ENCODE peak calls at places on chromosomes 16 and 17, in nine cellular contexts. One of them, this sample, is unnamed.

GRCh38 chr17:55284001-55284884 is 19.5 kb downstream of the HLF start:
- DNase-seq in left lung: no peak
- DNase-seq in lower lobe of right lung: no peak
- DNase-seq in RWPE2: no peak
- DNase-seq in mammary epithelial cell: no peak
- DNase-seq in AG04450: no peak
- DNase-seq in IMR-90: no peak
- DNase-seq in esophagus squamous epithelium: no peak
- DNase-seq in right lobe of liver: no peak
- DNase-seq in this sample: no peak

GRCh38 chr16:57863434-57864160 is 61.3 kb upstream of the KIFC3 start:
- DNase-seq in AG04450: peak; percentile 45
- DNase-seq in left lung: no peak
- DNase-seq in mammary epithelial cell: peak; percentile 45
- DNase-seq in IMR-90: peak; percentile 79
- DNase-seq in right lobe of liver: peak; percentile 69
- DNase-seq in RWPE2: no peak
- DNase-seq in esophagus squamous epithelium: no peak
- DNase-seq in lower lobe of right lung: peak; percentile 60
- DNase-seq in this sample: no peak

GRCh38 chr16:14007460-14007859 is 63.7 kb upstream of the MRTFB start:
- DNase-seq in right lobe of liver: no peak
- DNase-seq in esophagus squamous epithelium: no peak
- DNase-seq in RWPE2: no peak
- DNase-seq in AG04450: no peak
- DNase-seq in lower lobe of right lung: no peak
- DNase-seq in left lung: no peak
- DNase-seq in IMR-90: peak; percentile 92
- DNase-seq in mammary epithelial cell: peak; percentile 67
- DNase-seq in this sample: no peak

GRCh38 chr16:69595127-69596036 is 29.6 kb downstream of the NFAT5 start:
- DNase-seq in mammary epithelial cell: peak; percentile 62
- DNase-seq in lower lobe of right lung: no peak
- DNase-seq in left lung: no peak
- DNase-seq in AG04450: no peak
- DNase-seq in RWPE2: no peak
- DNase-seq in IMR-90: peak; percentile 76
- DNase-seq in esophagus squamous epithelium: no peak
- DNase-seq in right lobe of liver: no peak
- DNase-seq in this sample: no peak

GRCh38 chr16:86406056-86406455 is 104.3 kb upstream of the FOXF1 start:
- DNase-seq in esophagus squamous epithelium: no peak
- DNase-seq in right lobe of liver: no peak
- DNase-seq in AG04450: no peak
- DNase-seq in IMR-90: peak; percentile 47
- DNase-seq in mammary epithelial cell: no peak
- DNase-seq in lower lobe of right lung: no peak
- DNase-seq in RWPE2: no peak
- DNase-seq in left lung: no peak
- DNase-seq in this sample: no peak

GRCh38 chr17:4241535-4241934 is 22.2 kb downstream of the ANKFY1 start:
- DNase-seq in RWPE2: no peak
- DNase-seq in esophagus squamous epithelium: no peak
- DNase-seq in left lung: no peak
- DNase-seq in right lobe of liver: no peak
- DNase-seq in IMR-90: no peak
- DNase-seq in lower lobe of right lung: no peak
- DNase-seq in mammary epithelial cell: no peak
- DNase-seq in AG04450: no peak
- DNase-seq in this sample: no peak

GRCh38 chr17:15966879-15967248 is 21.9 kb downstream of the ADORA2B start:
- DNase-seq in lower lobe of right lung: peak; percentile 79
- DNase-seq in left lung: peak; percentile 86
- DNase-seq in mammary epithelial cell: no peak
- DNase-seq in IMR-90: no peak
- DNase-seq in AG04450: no peak
- DNase-seq in right lobe of liver: no peak
- DNase-seq in esophagus squamous epithelium: no peak
- DNase-seq in RWPE2: no peak
- DNase-seq in this sample: no peak

GRCh38 chr16:10668322-10669045 is 26.2 kb downstream of the TEKT5 start:
- DNase-seq in left lung: no peak
- DNase-seq in right lobe of liver: no peak
- DNase-seq in mammary epithelial cell: no peak
- DNase-seq in AG04450: no peak
- DNase-seq in lower lobe of right lung: no peak
- DNase-seq in IMR-90: peak; percentile 10
- DNase-seq in RWPE2: no peak
- DNase-seq in esophagus squamous epithelium: no peak
- DNase-seq in this sample: no peak

GRCh38 chr17:22278302-22279275 is 586.3 kb downstream of the KCNJ18 start:
- DNase-seq in mammary epithelial cell: no peak
- DNase-seq in esophagus squamous epithelium: no peak
- DNase-seq in left lung: no peak
- DNase-seq in lower lobe of right lung: no peak
- DNase-seq in IMR-90: no peak
- DNase-seq in RWPE2: no peak
- DNase-seq in AG04450: no peak
- DNase-seq in right lobe of liver: peak; percentile 35
- DNase-seq in this sample: no peak

GRCh38 chr17:5558815-5559785 is 25.2 kb downstream of the NLRP1 start:
- DNase-seq in lower lobe of right lung: no peak
- DNase-seq in left lung: no peak
- DNase-seq in IMR-90: no peak
- DNase-seq in right lobe of liver: no peak
- DNase-seq in mammary epithelial cell: no peak
- DNase-seq in RWPE2: no peak
- DNase-seq in AG04450: no peak
- DNase-seq in esophagus squamous epithelium: no peak
- DNase-seq in this sample: no peak

GRCh38 chr17:556431-556995 is 158.1 kb downstream of the VPS53 start:
- DNase-seq in lower lobe of right lung: no peak
- DNase-seq in esophagus squamous epithelium: no peak
- DNase-seq in RWPE2: no peak
- DNase-seq in IMR-90: no peak
- DNase-seq in right lobe of liver: no peak
- DNase-seq in left lung: no peak
- DNase-seq in mammary epithelial cell: no peak
- DNase-seq in AG04450: no peak
- DNase-seq in this sample: no peak

GRCh38 chr17:41555105-41555887 is 16.6 kb downstream of the KRT9 start:
- DNase-seq in IMR-90: no peak
- DNase-seq in left lung: no peak
- DNase-seq in mammary epithelial cell: no peak
- DNase-seq in esophagus squamous epithelium: no peak
- DNase-seq in right lobe of liver: no peak
- DNase-seq in RWPE2: no peak
- DNase-seq in AG04450: no peak
- DNase-seq in lower lobe of right lung: no peak
- DNase-seq in this sample: no peak

GRCh38 chr17:34902761-34903325 is 58.4 kb downstream of the CCT6B start:
- DNase-seq in left lung: no peak
- DNase-seq in AG04450: no peak
- DNase-seq in mammary epithelial cell: no peak
- DNase-seq in RWPE2: no peak
- DNase-seq in lower lobe of right lung: no peak
- DNase-seq in right lobe of liver: no peak
- DNase-seq in esophagus squamous epithelium: no peak
- DNase-seq in IMR-90: no peak
- DNase-seq in this sample: no peak

GRCh38 chr17:76612977-76613851 is 27.6 kb upstream of the ST6GALNAC2 start:
- DNase-seq in AG04450: no peak
- DNase-seq in mammary epithelial cell: peak; percentile 72
- DNase-seq in IMR-90: no peak
- DNase-seq in right lobe of liver: no peak
- DNase-seq in lower lobe of right lung: no peak
- DNase-seq in left lung: no peak
- DNase-seq in esophagus squamous epithelium: no peak
- DNase-seq in RWPE2: no peak
- DNase-seq in this sample: no peak

DNA sequence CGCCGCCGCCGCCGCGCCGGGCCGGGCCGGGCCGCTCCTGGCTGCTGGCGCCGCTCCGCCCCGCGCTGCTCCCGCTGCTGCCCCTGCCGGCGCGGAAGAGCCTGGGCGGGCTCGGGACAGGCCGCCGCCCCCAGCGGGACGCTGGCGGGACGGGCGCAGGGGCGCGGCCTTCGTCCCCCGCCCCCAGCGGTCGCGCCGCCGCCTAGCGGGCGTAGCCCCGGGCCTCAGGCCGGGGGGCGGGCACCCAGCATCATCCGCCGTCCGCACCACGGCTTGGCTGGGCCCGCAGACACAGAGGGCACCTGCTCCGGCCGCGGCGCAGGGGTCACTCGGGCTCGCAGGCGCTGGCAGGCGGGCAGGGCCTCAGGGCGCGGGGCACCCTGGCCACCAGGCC is at the start of gene AMFR:
- DNase-seq in esophagus squamous epithelium: no peak
- DNase-seq in right lobe of liver: peak; percentile 85
- DNase-seq in mammary epithelial cell: peak; percentile 72
- DNase-seq in AG04450: peak; percentile 36
- DNase-seq in IMR-90: peak; percentile 80
- DNase-seq in lower lobe of right lung: peak; percentile 78
- DNase-seq in left lung: peak; percentile 92
- DNase-seq in RWPE2: no peak
- DNase-seq in this sample: peak; percentile 68
- H3K27ac ChIP-seq in esophagus squamous epithelium: peak within 1 kb of the TSS; percentile 86
- H3K27ac ChIP-seq in right lobe of liver: peak within 1 kb of the TSS; percentile 70
- H3K27ac ChIP-seq in mammary epithelial cell: peak within 1 kb of the TSS; percentile 74
- H3K27ac ChIP-seq in AG04450: no peak within 1 kb of the TSS
- H3K27ac ChIP-seq in IMR-90: peak within 1 kb of the TSS; percentile 84
- H3K27ac ChIP-seq in lower lobe of right lung: peak within 1 kb of the TSS; percentile 87
- H3K27ac ChIP-seq in left lung: peak within 1 kb of the TSS; percentile 70
- H3K27ac ChIP-seq in RWPE2: peak within 1 kb of the TSS; percentile 53
- H3K27ac ChIP-seq in this sample: no peak within 1 kb of the TSS

DNA sequence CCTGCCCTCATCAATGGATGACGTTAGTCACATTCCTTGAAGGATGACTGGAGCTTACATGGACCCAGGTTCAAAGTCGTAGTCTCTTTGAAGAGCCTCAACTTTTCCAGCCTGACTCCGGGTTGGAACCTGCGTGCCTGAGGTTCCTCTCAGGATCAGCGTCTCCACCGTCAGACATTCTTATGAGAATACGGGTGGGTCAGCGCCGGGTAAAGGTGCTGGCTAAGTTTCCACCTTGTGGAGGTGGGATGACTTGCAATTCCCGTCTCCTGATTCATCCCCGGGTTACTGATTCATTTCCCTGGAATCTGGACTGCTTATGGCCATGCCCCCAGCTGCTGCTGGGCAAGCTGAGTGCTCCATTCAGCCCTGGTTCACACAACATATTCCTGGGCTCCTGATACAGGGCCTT is 38.9 kb upstream of the CMIP start:
- DNase-seq in left lung: no peak
- DNase-seq in RWPE2: peak; percentile 92
- DNase-seq in esophagus squamous epithelium: no peak
- DNase-seq in mammary epithelial cell: peak; percentile 98
- DNase-seq in IMR-90: peak; percentile 92
- DNase-seq in lower lobe of right lung: no peak
- DNase-seq in right lobe of liver: no peak
- DNase-seq in AG04450: peak; percentile 74
- DNase-seq in this sample: no peak
- TF ChIP-seq CTCF in left lung: no peak
- TF ChIP-seq CTCF in RWPE2: peak; percentile 33
- TF ChIP-seq CTCF in esophagus squamous epithelium: no peak
- TF ChIP-seq CTCF in mammary epithelial cell: peak; percentile 39
- TF ChIP-seq CTCF in IMR-90: peak; percentile 5
- TF ChIP-seq CTCF in lower lobe of right lung: no peak
- TF ChIP-seq CTCF in right lobe of liver: no peak
- TF ChIP-seq CTCF in AG04450: peak; percentile 34
- TF ChIP-seq CTCF in this sample: no peak

DNA sequence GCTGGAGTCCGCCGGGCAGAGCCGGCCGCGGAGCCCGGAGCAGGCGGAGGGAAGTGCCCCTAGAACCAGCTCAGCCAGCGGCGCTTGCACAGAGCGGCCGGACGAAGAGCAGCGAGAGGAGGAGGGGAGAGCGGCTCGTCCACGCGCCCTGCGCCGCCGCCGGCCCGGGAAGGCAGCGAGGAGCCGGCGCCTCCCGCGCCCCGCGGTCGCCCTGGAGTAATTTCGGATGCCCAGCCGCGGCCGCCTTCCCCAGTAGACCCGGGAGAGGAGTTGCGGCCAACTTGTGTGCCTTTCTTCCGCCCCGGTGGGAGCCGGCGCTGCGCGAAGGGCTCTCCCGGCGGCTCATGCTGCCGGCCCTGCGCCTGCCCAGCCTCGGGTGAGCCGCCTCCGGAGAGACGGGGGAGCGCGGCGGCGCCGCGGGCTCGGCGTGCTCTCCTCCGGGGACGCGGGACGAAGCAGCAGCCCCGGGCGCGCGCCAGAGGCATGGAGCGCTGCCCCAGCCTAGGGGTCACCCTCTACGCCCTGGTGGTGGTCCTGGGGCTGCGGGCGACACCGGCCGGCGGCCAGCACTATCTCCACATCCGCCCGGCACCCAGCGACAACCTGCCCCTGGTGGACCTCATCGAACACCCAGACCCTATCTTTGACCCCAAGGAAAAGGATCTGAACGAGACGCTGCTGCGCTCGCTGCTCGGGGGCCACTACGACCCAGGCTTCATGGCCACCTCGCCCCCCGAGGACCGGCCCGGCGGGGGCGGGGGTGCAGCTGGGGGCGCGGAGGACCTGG is 435 bp downstream of the NOG start:
- DNase-seq in lower lobe of right lung: peak; percentile 78
- DNase-seq in IMR-90: peak; percentile 71
- DNase-seq in right lobe of liver: peak; percentile 77
- DNase-seq in AG04450: no peak
- DNase-seq in mammary epithelial cell: peak; percentile 79
- DNase-seq in esophagus squamous epithelium: no peak
- DNase-seq in left lung: peak; percentile 91
- DNase-seq in RWPE2: peak; percentile 81
- DNase-seq in this sample: peak; percentile 20
- H3K27me3 ChIP-seq in lower lobe of right lung: peaks cover 66% of the 10 kb centered on the region
- H3K27me3 ChIP-seq in IMR-90: peaks cover 21% of the 10 kb centered on the region
- H3K27me3 ChIP-seq in right lobe of liver: peaks cover 17% of the 10 kb centered on the region
- H3K27me3 ChIP-seq in AG04450: peaks cover 30% of the 10 kb centered on the region
- H3K27me3 ChIP-seq in mammary epithelial cell: no peaks in the 10 kb centered on the region
- H3K27me3 ChIP-seq in esophagus squamous epithelium: peaks cover 13% of the 10 kb centered on the region
- H3K27me3 ChIP-seq in left lung: peaks cover 96% of the 10 kb centered on the region
- H3K27me3 ChIP-seq in RWPE2: peaks cover 26% of the 10 kb centered on the region
- H3K27me3 ChIP-seq in this sample: peaks cover 19% of the 10 kb centered on the region

DNA sequence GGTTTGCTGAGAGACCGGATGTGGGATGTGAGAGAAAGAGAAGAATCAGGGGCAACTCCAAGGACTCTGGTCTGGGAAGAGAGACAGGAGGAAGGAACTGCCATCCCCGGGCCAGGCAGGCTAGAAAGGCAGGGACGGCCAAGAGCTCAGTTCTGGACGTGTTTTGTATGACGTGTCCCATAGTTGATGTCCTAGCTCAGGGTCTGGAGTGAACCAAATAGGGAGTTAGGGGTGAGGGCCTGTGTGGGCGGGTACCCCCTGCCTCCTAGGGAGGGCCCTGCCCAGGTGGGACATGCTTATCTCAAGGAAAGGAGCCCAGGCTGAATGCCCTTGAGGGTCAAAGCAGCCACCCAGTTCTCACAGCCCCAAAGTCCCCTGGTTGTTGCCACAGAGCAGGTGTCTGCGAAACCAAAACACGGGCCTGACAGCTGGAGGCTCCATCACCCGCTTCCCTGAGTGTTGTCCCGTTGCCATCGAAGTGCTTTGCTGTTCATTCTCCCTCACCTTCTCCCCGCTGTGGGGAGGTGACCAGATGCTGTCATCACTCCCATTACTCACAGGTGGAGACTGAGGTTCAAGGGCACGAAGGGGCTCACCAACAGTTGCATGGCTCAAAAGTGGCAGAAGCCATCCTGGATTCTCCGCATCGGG is 7.5 kb downstream of the ABCC3 start:
- DNase-seq in lower lobe of right lung: no peak
- DNase-seq in RWPE2: peak; percentile 47
- DNase-seq in AG04450: no peak
- DNase-seq in esophagus squamous epithelium: no peak
- DNase-seq in left lung: peak; percentile 34
- DNase-seq in IMR-90: no peak
- DNase-seq in right lobe of liver: peak; percentile 43
- DNase-seq in mammary epithelial cell: no peak
- DNase-seq in this sample: no peak
- H3K27ac ChIP-seq in lower lobe of right lung: no peak overlapping the region
- H3K27ac ChIP-seq in RWPE2: peak overlapping the region; percentile 98
- H3K27ac ChIP-seq in AG04450: no peak overlapping the region
- H3K27ac ChIP-seq in esophagus squamous epithelium: peak overlapping the region; percentile 84
- H3K27ac ChIP-seq in left lung: no peak overlapping the region
- H3K27ac ChIP-seq in IMR-90: no peak overlapping the region
- H3K27ac ChIP-seq in right lobe of liver: no peak overlapping the region
- H3K27ac ChIP-seq in mammary epithelial cell: no peak overlapping the region
- H3K27ac ChIP-seq in this sample: no peak overlapping the region